ENCODE peak calls at places on chromosomes 12 and 14, in nine cellular contexts. V is GM12878, T is ovary, X is transverse colon, N is stomach, U is A549, P is tibial nerve, K is K562, Z is HepG2. R is an unnamed sample.

GRCh38 chr12:130677957-130678558 is 38.0 kb downstream of the RIMBP2 start:
- DNase-seq in T (no peak), V (no peak), Z (no peak), X (peak), U (no peak), K (no peak), P (no peak), N (no peak), R (no peak)

GRCh38 chr12:11228268-11228879 is 41.1 kb downstream of the PRB3 start:
- DNase-seq in T (no peak), K (peak), N (peak), Z (peak), X (peak), P (no peak), U (peak), V (peak), R (no peak)

GRCh38 chr12:132178801-132179401 is 34.6 kb downstream of the NOC4L start:
- DNase-seq in V (no peak), P (no peak), K (no peak), X (no peak), N (no peak), U (no peak), Z (no peak), T (no peak), R (no peak)

GRCh38 chr12:122023339-122024131 is 1.9 kb downstream of the BCL7A start:
- DNase-seq in V (no peak), P (no peak), U (peak), K (peak), X (peak), Z (peak), T (peak), N (peak), R (peak)

GRCh38 chr12:102061096-102061555 is 665 bp downstream of the WASHC3 start:
- DNase-seq in N (no peak), Z (peak), X (no peak), T (no peak), V (peak), U (no peak), K (no peak), P (no peak), R (no peak)

GRCh38 chr14:43316427-43316826 is 1190.7 kb downstream of the FSCB start:
- DNase-seq in V (no peak), K (no peak), P (no peak), U (no peak), X (no peak), T (no peak), Z (no peak), N (no peak), R (no peak)

GRCh38 chr12:55743131-55743921 is 404 bp downstream of the GDF11 start:
- DNase-seq in Z (no peak), N (peak), K (peak), P (no peak), X (peak), U (peak), V (no peak), T (peak), R (no peak)

GRCh38 chr14:95156765-95157194 is 549 bp downstream of the DICER1 start:
- DNase-seq in N (peak), X (peak), U (peak), V (no peak), K (no peak), T (peak), Z (peak), P (no peak), R (no peak)

GRCh38 chr12:92403210-92404175 is 257.8 kb upstream of the BTG1 start:
- DNase-seq in N (no peak), P (no peak), X (peak), V (peak), U (no peak), K (peak), T (no peak), Z (no peak), R (peak)

GRCh38 chr14:94307410-94307992 is 14.4 kb upstream of the SERPINA10 start:
- DNase-seq in V (no peak), X (no peak), K (peak), N (no peak), Z (peak), P (no peak), T (no peak), U (no peak), R (peak)

GRCh38 chr14:49583629-49584028 is 2.6 kb downstream of the RPS29 start:
- DNase-seq in T (no peak), K (no peak), N (no peak), X (no peak), U (no peak), P (no peak), Z (no peak), V (no peak), R (no peak)

GRCh38 chr14:60506462-60506984 is 2.4 kb upstream of the SIX6 start:
- DNase-seq in Z (no peak), N (no peak), X (no peak), P (no peak), U (no peak), K (no peak), V (no peak), T (no peak), R (no peak)

GRCh38 chr12:109995703-109996482 is at the start of gene GIT2:
- DNase-seq in N (peak), V (peak), Z (peak), T (peak), P (peak), X (peak), K (peak), U (peak), R (peak)

GRCh38 chr14:51457858-51458562 is 193.7 kb upstream of the FRMD6 start:
- DNase-seq in T (no peak), K (no peak), N (no peak), P (no peak), U (no peak), V (no peak), X (no peak), Z (no peak), R (peak)

GRCh38 chr12:2052861-2053674 is at the start of gene CACNA1C:
- DNase-seq in V (no peak), Z (no peak), N (peak), T (peak), P (peak), U (no peak), K (no peak), X (peak), R (no peak)

GRCh38 chr14:34199585-34199984 is 248.7 kb upstream of the EGLN3 start:
- DNase-seq in X (no peak), K (no peak), T (no peak), Z (no peak), V (no peak), U (no peak), P (no peak), N (no peak), R (no peak)

GRCh38 chr14:54343276-54344121 is 53.3 kb upstream of the CDKN3 start:
- DNase-seq in Z (peak), X (no peak), T (no peak), P (no peak), U (no peak), V (no peak), N (no peak), K (no peak), R (no peak)
- TF ChIP-seq POLR2A in Z (no peak), X (no peak), T (no peak), P (no peak), U (no peak), V (no peak), N (no peak), K (no peak), R (no peak)

GRCh38 chr14:54590481-54590880 is 23.6 kb downstream of the SAMD4A start:
- DNase-seq in N (no peak), T (no peak), X (no peak), P (no peak), Z (no peak), U (no peak), V (no peak), K (no peak), R (no peak)
- TF ChIP-seq EP300 in N (no peak), T (no peak), X (no peak), P (no peak), Z (no peak), U (no peak), V (no peak), K (no peak), R (no peak)

GRCh38 chr14:68269136-68269535 is 449.6 kb downstream of the RAD51B start:
- DNase-seq in N (no peak), X (no peak), Z (no peak), T (no peak), U (no peak), P (no peak), K (no peak), V (no peak), R (no peak)
- TF ChIP-seq POLR2A in N (no peak), X (no peak), Z (no peak), T (no peak), U (no peak), P (no peak), K (no peak), V (no peak), R (no peak)

DNA sequence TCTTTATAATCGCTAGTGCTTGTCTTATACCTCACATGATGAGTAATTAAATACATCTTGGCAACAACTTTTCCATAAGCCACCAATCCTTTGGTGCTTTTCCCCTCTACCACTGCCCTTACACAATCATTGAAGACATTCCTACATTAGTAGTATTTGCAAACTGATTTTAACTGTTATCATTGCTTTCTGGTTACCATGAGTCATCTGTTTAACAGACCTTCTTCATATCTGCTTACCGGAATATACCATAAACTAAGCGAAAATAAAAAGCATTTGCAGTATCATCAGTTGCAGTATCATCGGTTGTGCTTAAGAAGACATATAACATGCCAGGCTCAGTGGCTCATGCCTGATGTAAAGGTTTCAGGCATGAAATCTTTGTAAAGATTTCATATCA is 54.8 kb upstream of the PLEKHA5 start:
- DNase-seq in T (no peak), K (no peak), N (no peak), P (no peak), V (no peak), X (no peak), U (no peak), Z (no peak), R (no peak)
- TF ChIP-seq EP300 in T (no peak), K (no peak), N (no peak), P (no peak), V (no peak), X (no peak), U (no peak), Z (no peak), R (no peak)

GRCh38 chr14:102914474-102915291 is 7.8 kb upstream of the AMN start:
- DNase-seq in N (no peak), X (no peak), P (no peak), Z (no peak), U (no peak), V (no peak), T (no peak), K (no peak), R (no peak)
- TF ChIP-seq POLR2A in N (no peak), X (no peak), P (no peak), Z (no peak), U (no peak), V (peak), T (no peak), K (no peak), R (no peak)

DNA sequence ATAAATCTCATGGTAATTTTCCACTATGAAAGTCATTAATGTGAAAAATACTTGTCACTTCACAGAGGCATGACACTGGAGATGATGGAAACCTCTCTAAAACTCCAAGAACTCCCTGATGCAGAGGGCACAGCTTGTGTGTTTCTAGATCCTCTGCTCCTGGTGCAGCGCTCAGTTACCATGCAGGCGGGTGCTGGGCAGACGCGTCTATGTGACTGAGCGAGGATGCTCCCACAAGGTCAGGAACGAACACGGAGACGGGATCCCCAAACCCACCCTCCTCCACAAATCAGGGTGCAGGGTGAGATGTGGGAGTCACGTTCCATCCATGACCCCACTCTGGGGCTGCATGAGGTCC is 81.5 kb downstream of the CCDC88C start:
- DNase-seq in V (no peak), N (no peak), T (no peak), P (no peak), K (no peak), Z (no peak), U (no peak), X (no peak), R (no peak)
- TF ChIP-seq EP300 in V (no peak), N (no peak), T (no peak), P (no peak), K (no peak), Z (no peak), U (no peak), X (no peak), R (no peak)

DNA sequence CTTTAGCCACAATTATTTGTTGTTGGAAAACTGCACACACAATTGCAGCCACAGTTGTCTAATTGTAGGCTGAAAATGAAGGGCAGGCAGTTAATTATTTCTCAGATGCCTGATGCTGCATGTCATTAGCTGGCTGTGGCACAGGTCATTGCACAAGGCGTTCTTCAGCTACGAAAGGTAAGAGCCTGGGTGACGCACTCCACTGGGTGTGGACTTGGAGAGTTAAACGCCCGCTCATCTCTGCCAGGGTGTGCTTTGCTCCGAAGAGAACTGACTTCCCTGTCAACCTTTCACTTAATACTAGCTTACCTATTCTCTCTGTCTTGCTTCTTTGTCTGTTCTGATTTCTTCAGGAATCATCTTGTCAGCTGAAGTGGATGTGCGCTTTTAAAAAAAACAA is 91.4 kb upstream of the CPM start:
- DNase-seq in K (no peak), Z (no peak), V (no peak), U (peak), N (peak), T (peak), X (peak), P (no peak), R (peak)
- TF ChIP-seq POLR2A in K (no peak), Z (no peak), V (no peak), U (no peak), N (no peak), T (no peak), X (no peak), P (no peak), R (no peak)

R was measured in esophagus muscularis mucosa.